ENCODE peak calls at places on chromosome 19, in seven cellular contexts. One of them, this sample, is unnamed.

GRCh38 chr19:11705474-11705873 is 33.3 kb downstream of the ZNF823 start:
- DNase-seq in HepG2: no peak
- DNase-seq in A549: no peak
- DNase-seq in HFF-Myc: no peak
- DNase-seq in tibial artery: no peak
- DNase-seq in psoas muscle: no peak
- DNase-seq in mucosa of descending colon: no peak
- DNase-seq in this sample: no peak

GRCh38 chr19:54388001-54388802 is 23.5 kb upstream of the LAIR1 start:
- DNase-seq in HepG2: no peak
- DNase-seq in A549: no peak
- DNase-seq in HFF-Myc: no peak
- DNase-seq in tibial artery: peak
- DNase-seq in psoas muscle: no peak
- DNase-seq in mucosa of descending colon: peak
- DNase-seq in this sample: peak

GRCh38 chr19:11421607-11422098 is 2.5 kb upstream of the RGL3 start:
- DNase-seq in HepG2: no peak
- DNase-seq in A549: peak
- DNase-seq in HFF-Myc: no peak
- DNase-seq in tibial artery: peak
- DNase-seq in psoas muscle: peak
- DNase-seq in mucosa of descending colon: peak
- DNase-seq in this sample: peak

GRCh38 chr19:32017341-32017948 is 328.0 kb upstream of the ZNF507 start:
- DNase-seq in HepG2: no peak
- DNase-seq in A549: no peak
- DNase-seq in HFF-Myc: no peak
- DNase-seq in tibial artery: no peak
- DNase-seq in psoas muscle: no peak
- DNase-seq in mucosa of descending colon: no peak
- DNase-seq in this sample: no peak

GRCh38 chr19:56150358-56150757 is 9.3 kb downstream of the ZNF444 start:
- DNase-seq in HepG2: no peak
- DNase-seq in A549: no peak
- DNase-seq in HFF-Myc: no peak
- DNase-seq in tibial artery: no peak
- DNase-seq in psoas muscle: no peak
- DNase-seq in mucosa of descending colon: no peak
- DNase-seq in this sample: no peak

GRCh38 chr19:16023558-16023915 is 52.8 kb upstream of the TPM4 start:
- DNase-seq in HepG2: no peak
- DNase-seq in A549: no peak
- DNase-seq in HFF-Myc: no peak
- DNase-seq in tibial artery: no peak
- DNase-seq in psoas muscle: no peak
- DNase-seq in mucosa of descending colon: no peak
- DNase-seq in this sample: no peak

GRCh38 chr19:38852231-38853044 is 2.7 kb upstream of the HNRNPL start:
- DNase-seq in HepG2: no peak
- DNase-seq in A549: peak
- DNase-seq in HFF-Myc: no peak
- DNase-seq in tibial artery: peak
- DNase-seq in psoas muscle: peak
- DNase-seq in mucosa of descending colon: peak
- DNase-seq in this sample: peak

GRCh38 chr19:16894080-16894479 is 5.3 kb downstream of the F2RL3 start:
- DNase-seq in HepG2: no peak
- DNase-seq in A549: no peak
- DNase-seq in HFF-Myc: no peak
- DNase-seq in tibial artery: no peak
- DNase-seq in psoas muscle: no peak
- DNase-seq in mucosa of descending colon: no peak
- DNase-seq in this sample: no peak

GRCh38 chr19:46528601-46529447 is 33.2 kb upstream of the PNMA8B start:
- DNase-seq in HepG2: no peak
- DNase-seq in A549: no peak
- DNase-seq in HFF-Myc: no peak
- DNase-seq in tibial artery: no peak
- DNase-seq in psoas muscle: no peak
- DNase-seq in mucosa of descending colon: no peak
- DNase-seq in this sample: no peak

GRCh38 chr19:52670046-52670445 is 31.9 kb upstream of the ZNF83 start:
- DNase-seq in HepG2: no peak
- DNase-seq in A549: no peak
- DNase-seq in HFF-Myc: no peak
- DNase-seq in tibial artery: no peak
- DNase-seq in psoas muscle: no peak
- DNase-seq in mucosa of descending colon: no peak
- DNase-seq in this sample: no peak

GRCh38 chr19:51784922-51785690 is 9.9 kb upstream of the FPR3 start:
- DNase-seq in HepG2: no peak
- DNase-seq in A549: no peak
- DNase-seq in HFF-Myc: no peak
- DNase-seq in tibial artery: peak
- DNase-seq in psoas muscle: peak
- DNase-seq in mucosa of descending colon: no peak
- DNase-seq in this sample: peak

GRCh38 chr19:39199025-39199424 is 2.3 kb downstream of the NCCRP1 start:
- DNase-seq in HepG2: peak
- DNase-seq in A549: no peak
- DNase-seq in HFF-Myc: no peak
- DNase-seq in tibial artery: no peak
- DNase-seq in psoas muscle: no peak
- DNase-seq in mucosa of descending colon: no peak
- DNase-seq in this sample: no peak

GRCh38 chr19:34969721-34970120 is 5.7 kb upstream of the ZNF792 start:
- DNase-seq in HepG2: no peak
- DNase-seq in A549: no peak
- DNase-seq in HFF-Myc: no peak
- DNase-seq in tibial artery: no peak
- DNase-seq in psoas muscle: peak
- DNase-seq in mucosa of descending colon: no peak
- DNase-seq in this sample: no peak

GRCh38 chr19:47544075-47544474 is 28.9 kb downstream of the ZNF541 start:
- DNase-seq in HepG2: no peak
- DNase-seq in A549: no peak
- DNase-seq in HFF-Myc: no peak
- DNase-seq in tibial artery: no peak
- DNase-seq in psoas muscle: no peak
- DNase-seq in mucosa of descending colon: no peak
- DNase-seq in this sample: no peak

GRCh38 chr19:29524201-29524911 is 1.4 kb upstream of the VSTM2B start:
- DNase-seq in HepG2: no peak
- DNase-seq in A549: no peak
- DNase-seq in HFF-Myc: no peak
- DNase-seq in tibial artery: no peak
- DNase-seq in psoas muscle: peak
- DNase-seq in mucosa of descending colon: no peak
- DNase-seq in this sample: peak

GRCh38 chr19:51019544-51019925 is at the start of gene KLK10:
- DNase-seq in HepG2: no peak
- DNase-seq in A549: no peak
- DNase-seq in HFF-Myc: no peak
- DNase-seq in tibial artery: no peak
- DNase-seq in psoas muscle: no peak
- DNase-seq in mucosa of descending colon: no peak
- DNase-seq in this sample: no peak

GRCh38 chr19:47658431-47659383 is 49.8 kb downstream of the BICRA start:
- DNase-seq in HepG2: no peak
- DNase-seq in A549: no peak
- DNase-seq in HFF-Myc: no peak
- DNase-seq in tibial artery: no peak
- DNase-seq in psoas muscle: peak
- DNase-seq in mucosa of descending colon: no peak
- DNase-seq in this sample: no peak

GRCh38 chr19:6071103-6071485 is 39.2 kb downstream of the RFX2 start:
- DNase-seq in HepG2: no peak
- DNase-seq in A549: no peak
- DNase-seq in HFF-Myc: no peak
- DNase-seq in tibial artery: no peak
- DNase-seq in psoas muscle: no peak
- DNase-seq in mucosa of descending colon: no peak
- DNase-seq in this sample: no peak

DNA sequence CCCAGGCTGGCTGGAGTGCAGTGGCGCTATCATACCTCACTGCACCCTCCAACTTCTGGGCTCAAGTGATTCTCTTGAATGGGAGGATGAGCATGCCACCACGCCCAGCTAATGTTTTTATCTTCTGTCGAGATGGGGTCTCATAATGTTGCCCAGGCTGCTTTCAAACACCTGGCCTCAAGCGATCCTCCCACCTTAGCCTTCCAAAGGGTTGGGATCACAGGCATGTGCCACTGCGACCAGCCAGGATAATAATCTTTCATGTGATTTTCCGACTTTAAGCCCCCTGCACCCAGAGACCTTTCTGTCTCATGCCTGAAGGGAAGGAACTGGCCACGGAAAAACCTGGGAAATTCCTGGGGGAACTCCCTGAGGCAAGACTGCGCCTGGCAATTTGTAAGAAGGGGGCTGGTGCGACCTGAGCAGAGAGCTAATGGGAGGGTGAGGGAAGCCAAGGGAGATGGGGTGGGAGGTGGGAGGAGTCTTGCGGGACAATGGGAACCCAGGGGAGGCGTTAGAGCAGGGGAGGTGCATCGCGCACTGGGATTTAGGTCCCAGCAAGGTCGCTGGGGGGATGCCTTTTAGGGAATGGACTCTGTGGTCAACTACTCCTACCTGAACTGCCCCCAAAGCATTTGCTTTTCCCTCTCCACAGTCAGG is 1.2 kb upstream of the CCDC124 start:
- DNase-seq in HepG2: no peak
- DNase-seq in A549: no peak
- DNase-seq in HFF-Myc: no peak
- DNase-seq in tibial artery: no peak
- DNase-seq in psoas muscle: no peak
- DNase-seq in mucosa of descending colon: no peak
- DNase-seq in this sample: no peak
- H3K4me3 ChIP-seq in HepG2: no peak
- H3K4me3 ChIP-seq in A549: no peak
- H3K4me3 ChIP-seq in HFF-Myc: peak
- H3K4me3 ChIP-seq in tibial artery: peak
- H3K4me3 ChIP-seq in psoas muscle: peak
- H3K4me3 ChIP-seq in mucosa of descending colon: no peak
- H3K4me3 ChIP-seq in this sample: no peak

GRCh38 chr19:13103961-13104847 is 1.5 kb upstream of the LYL1 start:
- DNase-seq in HepG2: no peak
- DNase-seq in A549: no peak
- DNase-seq in HFF-Myc: no peak
- DNase-seq in tibial artery: peak
- DNase-seq in psoas muscle: peak
- DNase-seq in mucosa of descending colon: peak
- DNase-seq in this sample: peak
- H3K4me3 ChIP-seq in HepG2: no peak
- H3K4me3 ChIP-seq in A549: no peak
- H3K4me3 ChIP-seq in HFF-Myc: no peak
- H3K4me3 ChIP-seq in tibial artery: peak
- H3K4me3 ChIP-seq in psoas muscle: peak
- H3K4me3 ChIP-seq in mucosa of descending colon: no peak
- H3K4me3 ChIP-seq in this sample: peak

GRCh38 chr19:45370410-45371204 is at the start of gene ERCC2:
- DNase-seq in HepG2: peak
- DNase-seq in A549: peak
- DNase-seq in HFF-Myc: peak
- DNase-seq in tibial artery: peak
- DNase-seq in psoas muscle: peak
- DNase-seq in mucosa of descending colon: peak
- DNase-seq in this sample: peak

GRCh38 chr19:45364696-45365095 is 5.7 kb downstream of the ERCC2 start:
- DNase-seq in HepG2: no peak
- DNase-seq in A549: no peak
- DNase-seq in HFF-Myc: no peak
- DNase-seq in tibial artery: no peak
- DNase-seq in psoas muscle: no peak
- DNase-seq in mucosa of descending colon: no peak
- DNase-seq in this sample: no peak

GRCh38 chr19:45363861-45364459 is 6.4 kb downstream of the ERCC2 start:
- DNase-seq in HepG2: no peak
- DNase-seq in A549: no peak
- DNase-seq in HFF-Myc: no peak
- DNase-seq in tibial artery: no peak
- DNase-seq in psoas muscle: no peak
- DNase-seq in mucosa of descending colon: no peak
- DNase-seq in this sample: no peak

GRCh38 chr19:45368127-45368526 is 2.2 kb downstream of the ERCC2 start:
- DNase-seq in HepG2: no peak
- DNase-seq in A549: no peak
- DNase-seq in HFF-Myc: no peak
- DNase-seq in tibial artery: no peak
- DNase-seq in psoas muscle: no peak
- DNase-seq in mucosa of descending colon: no peak
- DNase-seq in this sample: no peak

GRCh38 chr19:45368737-45369340 is 1.5 kb downstream of the ERCC2 start:
- DNase-seq in HepG2: no peak
- DNase-seq in A549: no peak
- DNase-seq in HFF-Myc: no peak
- DNase-seq in tibial artery: no peak
- DNase-seq in psoas muscle: no peak
- DNase-seq in mucosa of descending colon: peak
- DNase-seq in this sample: no peak
- H3K4me3 ChIP-seq in HepG2: peak
- H3K4me3 ChIP-seq in A549: no peak
- H3K4me3 ChIP-seq in HFF-Myc: peak
- H3K4me3 ChIP-seq in tibial artery: no peak
- H3K4me3 ChIP-seq in psoas muscle: no peak
- H3K4me3 ChIP-seq in mucosa of descending colon: no peak
- H3K4me3 ChIP-seq in this sample: no peak

DNA sequence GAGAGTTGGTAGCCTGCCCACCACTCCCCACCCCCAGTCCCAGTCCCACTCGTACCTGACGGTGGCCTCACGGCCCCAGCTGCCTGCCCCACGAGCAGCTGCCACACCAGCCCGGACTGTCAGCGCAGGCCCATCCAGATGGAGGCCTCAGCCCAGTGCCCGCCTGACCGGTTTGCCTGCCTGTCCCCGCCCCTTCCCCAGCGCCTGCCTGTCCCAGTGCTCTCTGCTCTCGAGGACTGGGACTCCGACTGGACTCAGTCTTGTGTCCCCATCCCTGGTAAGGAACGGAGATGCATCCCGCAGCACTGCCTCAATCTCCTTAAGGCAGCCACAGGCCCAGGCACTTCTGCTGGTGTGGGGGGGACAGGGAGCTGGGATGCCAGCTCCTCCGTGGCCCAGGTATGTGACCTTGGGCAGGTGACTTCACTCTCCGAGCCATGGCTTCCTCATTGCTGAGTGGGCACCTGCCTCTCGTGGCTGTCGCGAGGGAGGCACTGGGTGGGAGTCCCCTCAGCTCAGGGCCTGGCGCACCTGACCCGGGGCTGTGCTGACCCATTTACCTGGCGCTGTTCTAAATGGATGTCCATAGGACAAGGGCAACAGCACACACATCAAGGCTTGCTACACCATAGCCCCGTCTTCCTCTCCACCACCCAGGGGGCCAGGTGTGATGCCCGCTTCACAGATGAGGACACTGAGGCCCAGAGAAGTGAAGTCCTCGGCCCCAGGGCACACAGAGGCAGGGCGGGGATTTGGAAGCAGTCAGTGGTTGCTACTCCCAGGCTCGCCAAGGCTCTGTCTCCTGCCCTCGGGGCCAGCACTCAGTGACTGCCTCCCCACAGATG is at the start of gene NKPD1:
- DNase-seq in HepG2: no peak
- DNase-seq in A549: no peak
- DNase-seq in HFF-Myc: no peak
- DNase-seq in tibial artery: no peak
- DNase-seq in psoas muscle: no peak
- DNase-seq in mucosa of descending colon: no peak
- DNase-seq in this sample: no peak
- H3K4me3 ChIP-seq in HepG2: peak
- H3K4me3 ChIP-seq in A549: no peak
- H3K4me3 ChIP-seq in HFF-Myc: no peak
- H3K4me3 ChIP-seq in tibial artery: no peak
- H3K4me3 ChIP-seq in psoas muscle: no peak
- H3K4me3 ChIP-seq in mucosa of descending colon: no peak
- H3K4me3 ChIP-seq in this sample: no peak